ENCODE peak calls at places on chromosomes 7 and 10, in eight cellular contexts. K is pancreas; S is CD8-positive, alpha-beta T cell; J is uterus; F is AG10803; L is sigmoid colon; Q is GM20000; H is GM12865. X is an unnamed sample.

GRCh38 chr7:103855671-103856070 is 133.8 kb downstream of the RELN start:
- DNase-seq in Q (no peak), L (no peak), K (no peak), F (no peak), J (no peak), H (no peak), S (no peak), X (no peak)

GRCh38 chr10:77869626-77870420 is 56.7 kb downstream of the DLG5 start:
- DNase-seq in L (no peak), S (no peak), Q (no peak), F (peak; percentile 71), J (no peak), H (no peak), K (no peak), X (no peak)

GRCh38 chr7:48964074-48964473 is 39.7 kb downstream of the CDC14C start:
- DNase-seq in L (no peak), S (no peak), H (no peak), J (no peak), K (no peak), F (peak; percentile 18), Q (no peak), X (no peak)

GRCh38 chr7:67817481-67817880 is 820.8 kb downstream of the TYW1 start:
- DNase-seq in K (no peak), S (no peak), L (no peak), J (no peak), H (no peak), Q (no peak), F (no peak), X (no peak)

GRCh38 chr10:70748801-70749573 is 36.2 kb downstream of the TBATA start:
- DNase-seq in H (no peak), K (peak; percentile 13), F (no peak), J (no peak), S (no peak), Q (no peak), L (peak; percentile 40), X (no peak)

GRCh38 chr10:124227306-124228016 is 134.1 kb upstream of the CHST15 start:
- DNase-seq in K (no peak), S (no peak), F (no peak), Q (no peak), L (no peak), J (no peak), H (peak; percentile 31), X (no peak)

GRCh38 chr7:52500796-52501195 is 534.6 kb upstream of the POM121L12 start:
- DNase-seq in S (no peak), L (no peak), H (no peak), J (no peak), Q (no peak), K (no peak), F (no peak), X (no peak)

GRCh38 chr7:155381852-155382801 is 75.8 kb upstream of the EN2 start:
- DNase-seq in F (no peak), K (peak; percentile 78), J (no peak), L (no peak), S (no peak), Q (no peak), H (no peak), X (peak; percentile 77)

DNA sequence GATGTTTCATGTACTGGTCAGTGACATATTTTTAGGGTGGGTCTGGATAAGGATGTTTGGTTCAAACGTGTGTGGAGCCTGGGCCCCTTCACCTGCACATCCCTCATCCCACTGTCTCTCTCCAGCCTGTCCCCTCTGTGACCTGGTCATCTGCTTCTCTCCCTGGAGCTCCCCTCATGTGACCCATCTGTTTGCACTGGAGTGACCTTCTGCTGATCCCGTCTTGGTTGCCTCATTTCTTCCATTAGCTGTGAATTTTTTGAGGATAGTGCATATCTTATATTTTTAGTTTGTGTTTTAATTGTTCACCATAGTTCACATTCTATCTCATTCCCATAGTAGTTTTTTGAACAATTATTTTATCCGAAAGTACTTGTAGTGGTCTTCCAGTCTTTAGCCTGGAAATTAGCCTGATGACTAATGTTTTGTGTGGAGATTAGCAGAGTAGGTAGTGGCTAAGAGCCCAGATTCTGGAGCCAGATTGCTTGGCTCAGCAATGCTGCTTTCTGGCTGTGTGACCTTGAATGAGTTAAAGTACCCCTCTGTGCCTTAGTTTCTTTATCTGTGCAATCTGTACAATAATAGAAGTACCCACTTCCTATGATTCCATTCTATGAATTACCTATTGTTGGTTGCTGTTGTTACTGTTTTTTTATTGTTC is 224.5 kb downstream of the LRMDA start:
- DNase-seq in K (no peak), S (no peak), F (peak; percentile 48), Q (no peak), L (no peak), J (peak; percentile 44), H (no peak), X (no peak)
- TF ChIP-seq CTCF in K (no peak), S (no peak), F (no peak), Q (no peak), L (no peak), J (no peak), H (no peak), X (no peak)

DNA sequence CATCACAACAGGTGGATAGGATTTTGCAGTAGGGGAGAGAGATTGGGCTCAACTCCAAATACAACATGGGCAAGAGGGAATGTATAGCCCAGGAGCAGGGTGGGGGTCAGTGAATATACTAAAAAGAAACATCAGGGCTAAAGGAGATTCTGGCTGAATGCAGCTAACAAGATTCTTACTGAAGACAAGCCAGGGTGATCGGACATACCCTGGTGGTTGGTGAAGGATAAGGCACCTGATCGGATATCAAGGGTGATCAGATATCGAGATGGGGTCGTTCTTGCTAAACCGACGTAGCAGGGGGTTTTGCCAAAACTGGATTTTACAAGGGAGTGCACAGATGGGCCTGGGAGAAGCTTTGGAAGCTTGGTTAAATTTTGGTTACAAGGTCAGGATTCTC is 34.4 kb downstream of the WIPF3 start:
- DNase-seq in Q (no peak), S (no peak), H (no peak), J (no peak), F (no peak), K (no peak), L (no peak), X (no peak)
- TF ChIP-seq CTCF in Q (no peak), S (no peak), H (no peak), J (no peak), F (no peak), K (no peak), L (no peak), X (no peak)

DNA sequence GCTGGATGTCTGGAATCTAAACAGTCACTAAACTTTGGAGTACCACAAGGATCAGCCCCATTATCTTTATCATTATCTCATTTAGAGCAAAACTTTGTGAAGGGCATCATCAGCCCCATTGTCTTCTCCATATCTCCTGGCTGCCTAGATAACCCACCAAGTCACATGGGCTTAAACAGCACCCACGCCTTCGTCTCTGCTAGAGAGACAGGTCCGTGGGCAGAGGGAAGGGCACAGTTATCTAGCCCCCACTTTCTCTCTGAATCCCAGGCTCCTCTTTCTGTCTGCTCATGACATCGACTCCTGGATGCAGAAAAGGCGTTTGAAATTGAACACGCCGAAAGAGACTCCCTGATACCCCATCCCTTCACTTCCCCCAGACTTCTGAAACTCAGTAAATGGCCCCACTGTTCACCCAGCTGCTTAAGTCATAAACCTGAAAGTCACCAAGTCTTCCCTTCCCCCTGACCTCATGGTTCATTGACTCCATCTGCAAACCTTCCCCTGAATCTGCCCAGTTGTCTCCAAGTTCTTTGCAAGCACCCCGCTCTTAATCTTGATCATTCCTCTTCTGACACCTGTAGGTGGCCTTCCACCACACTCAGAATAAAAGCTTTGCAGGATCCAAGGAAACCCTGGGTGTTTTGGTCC is 20.9 kb upstream of the PARD3 start:
- DNase-seq in S (no peak), Q (peak; percentile 34), J (no peak), L (no peak), K (no peak), F (no peak), H (peak; percentile 64), X (no peak)
- TF ChIP-seq CTCF in S (no peak), Q (no peak), J (no peak), L (no peak), K (no peak), F (no peak), H (no peak), X (no peak)

DNA sequence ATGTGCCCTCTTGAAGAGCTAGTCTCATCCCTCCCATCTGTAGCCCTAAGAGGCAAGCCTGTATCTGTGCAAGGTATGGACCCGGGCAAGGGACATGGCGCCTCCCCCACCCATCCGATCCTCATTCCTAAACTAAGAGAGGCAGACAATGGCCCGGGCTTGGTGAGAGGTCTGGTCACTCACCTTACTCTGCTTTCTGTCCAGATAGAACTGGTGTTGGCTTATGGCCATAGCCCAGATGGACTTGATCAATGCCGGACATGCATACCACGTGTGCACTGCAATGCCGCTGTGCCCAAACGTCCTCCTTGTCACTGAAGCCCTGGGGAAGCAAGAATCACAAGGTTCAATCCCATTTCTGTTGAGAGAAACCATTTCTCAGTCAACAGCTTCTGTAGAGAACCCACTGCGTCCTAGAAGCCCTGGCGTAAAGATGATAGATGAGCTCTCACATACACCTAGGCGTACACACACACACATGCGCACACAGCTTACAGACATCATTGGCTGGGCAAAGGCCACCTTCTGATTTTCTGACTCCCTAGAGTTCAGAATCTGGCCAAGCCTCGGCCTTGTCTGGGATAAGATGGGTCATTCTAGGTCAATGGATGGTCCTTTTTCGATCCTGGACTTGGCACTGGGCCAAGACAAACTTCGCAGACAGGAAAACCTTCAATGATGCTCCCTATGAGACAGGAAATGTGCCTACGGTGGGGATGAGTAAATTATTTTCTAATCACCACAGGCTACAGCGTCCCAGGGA is 114.6 kb downstream of the PRPF18 start:
- DNase-seq in K (no peak), J (no peak), H (no peak), L (no peak), F (no peak), S (no peak), Q (no peak), X (no peak)
- TF ChIP-seq CTCF in K (no peak), J (no peak), H (no peak), L (no peak), F (no peak), S (no peak), Q (no peak), X (no peak)

GRCh38 chr7:40656349-40656748 is 521.5 kb downstream of the SUGCT start:
- DNase-seq in Q (no peak), H (no peak), F (no peak), J (no peak), K (no peak), S (no peak), L (no peak), X (no peak)
- TF ChIP-seq CTCF in Q (no peak), H (no peak), F (no peak), J (no peak), K (no peak), S (no peak), L (no peak), X (no peak)

DNA sequence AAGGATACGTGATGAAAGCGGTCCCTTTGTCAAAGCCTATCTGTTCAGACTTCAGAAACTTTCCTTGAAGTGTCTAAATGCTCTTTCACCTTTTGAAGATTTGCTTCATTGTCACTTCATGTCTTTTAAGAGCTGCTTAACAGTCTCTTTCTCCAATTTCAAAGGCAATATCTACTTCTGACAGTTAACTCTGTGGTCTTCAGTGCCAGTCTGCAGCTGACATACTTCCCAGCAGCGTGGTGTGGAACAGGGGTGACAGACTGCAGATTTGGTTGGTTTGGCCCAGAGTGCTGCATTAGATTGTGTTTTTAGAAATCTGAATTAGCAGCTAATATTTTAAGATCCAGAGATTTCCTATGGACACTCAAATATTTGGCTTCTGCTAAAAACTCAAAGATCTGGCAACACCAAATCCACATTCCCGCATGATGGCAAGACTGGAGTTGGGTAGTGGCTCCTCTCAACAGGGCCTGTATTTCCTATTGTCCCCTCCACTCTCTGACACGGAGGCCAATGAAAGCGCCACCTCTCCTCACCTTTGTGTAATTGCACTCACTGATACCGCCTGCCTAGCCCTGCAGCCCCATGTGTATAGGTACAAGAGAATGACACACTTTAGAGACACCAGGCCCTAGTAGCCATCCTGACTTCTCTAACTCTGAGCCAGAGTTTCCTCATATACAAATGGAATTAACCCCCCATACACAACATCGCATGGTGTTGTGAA is 11.5 kb downstream of the SCRN1 start:
- DNase-seq in H (peak; percentile 18), F (no peak), K (no peak), L (no peak), S (no peak), Q (no peak), J (no peak), X (no peak)
- TF ChIP-seq CTCF in H (peak; percentile 10), F (no peak), K (no peak), L (no peak), S (no peak), Q (no peak), J (no peak), X (no peak)

X was measured in kidney.